ENCODE peak calls at places on chromosomes 2 and 18, in five cellular contexts. D is lower lobe of right lung, O is testis, Z is K562, K is thoracic aorta. R is an unnamed sample.

GRCh38 chr2:235952714-235953113 is 215.5 kb downstream of the GBX2 start:
- DNase-seq in K (no peak), D (no peak), O (no peak), Z (no peak), R (no peak)

GRCh38 chr18:51278045-51278649 is 80.7 kb upstream of the MEX3C start:
- DNase-seq in O (peak; percentile 84), D (no peak), K (no peak), Z (peak; percentile 47), R (peak; percentile 58)

GRCh38 chr2:69157441-69157840 is 144.5 kb downstream of the ANTXR1 start:
- DNase-seq in D (no peak), Z (no peak), K (no peak), O (no peak), R (no peak)

GRCh38 chr2:115505331-115505730 is 1062.9 kb downstream of the DPP10 start:
- DNase-seq in K (no peak), O (no peak), Z (no peak), D (no peak), R (no peak)

GRCh38 chr2:226756131-226756530 is 43.5 kb downstream of the IRS1 start:
- DNase-seq in D (no peak), Z (no peak), O (no peak), K (no peak), R (peak; percentile 49)

GRCh38 chr2:163692611-163693482 is 43.0 kb downstream of the FIGN start:
- DNase-seq in D (no peak), K (no peak), Z (no peak), O (no peak), R (no peak)

GRCh38 chr2:231575612-231576256 is 16.9 kb upstream of the TEX44 start:
- DNase-seq in D (peak; percentile 16), O (no peak), K (no peak), Z (no peak), R (no peak)

GRCh38 chr2:219290381-219291171 is 11.4 kb downstream of the DNAJB2 start:
- DNase-seq in D (no peak), K (no peak), O (no peak), Z (no peak), R (no peak)

GRCh38 chr2:42317486-42317885 is 43.5 kb downstream of the COX7A2L start:
- DNase-seq in Z (no peak), K (no peak), O (no peak), D (no peak), R (no peak)

GRCh38 chr2:130337735-130338325 is 4.9 kb upstream of the IMP4 start:
- DNase-seq in K (no peak), Z (peak; percentile 72), D (no peak), O (no peak), R (peak; percentile 83)

GRCh38 chr2:201484805-201485204 is 33.3 kb downstream of the STRADB start:
- DNase-seq in K (no peak), O (no peak), Z (no peak), D (no peak), R (no peak)

GRCh38 chr2:80363330-80363729 is 58.8 kb upstream of the LRRTM1 start:
- DNase-seq in D (no peak), O (no peak), Z (no peak), K (no peak), R (no peak)

GRCh38 chr18:46754661-46755292 is 2.1 kb downstream of the ST8SIA5 start:
- DNase-seq in D (no peak), O (peak; percentile 17), Z (peak; percentile 9), K (no peak), R (no peak)
- TF ChIP-seq CTCF in D (no peak), O (no peak), Z (peak; percentile 32), K (no peak), R (peak; percentile 8)

GRCh38 chr2:206783718-206784117 is 18.3 kb downstream of the FASTKD2 start:
- DNase-seq in D (no peak), K (no peak), Z (no peak), O (no peak), R (peak; percentile 26)
- TF ChIP-seq CTCF in D (peak; percentile 23), K (no peak), Z (peak; percentile 45), O (no peak), R (peak; percentile 60)

DNA sequence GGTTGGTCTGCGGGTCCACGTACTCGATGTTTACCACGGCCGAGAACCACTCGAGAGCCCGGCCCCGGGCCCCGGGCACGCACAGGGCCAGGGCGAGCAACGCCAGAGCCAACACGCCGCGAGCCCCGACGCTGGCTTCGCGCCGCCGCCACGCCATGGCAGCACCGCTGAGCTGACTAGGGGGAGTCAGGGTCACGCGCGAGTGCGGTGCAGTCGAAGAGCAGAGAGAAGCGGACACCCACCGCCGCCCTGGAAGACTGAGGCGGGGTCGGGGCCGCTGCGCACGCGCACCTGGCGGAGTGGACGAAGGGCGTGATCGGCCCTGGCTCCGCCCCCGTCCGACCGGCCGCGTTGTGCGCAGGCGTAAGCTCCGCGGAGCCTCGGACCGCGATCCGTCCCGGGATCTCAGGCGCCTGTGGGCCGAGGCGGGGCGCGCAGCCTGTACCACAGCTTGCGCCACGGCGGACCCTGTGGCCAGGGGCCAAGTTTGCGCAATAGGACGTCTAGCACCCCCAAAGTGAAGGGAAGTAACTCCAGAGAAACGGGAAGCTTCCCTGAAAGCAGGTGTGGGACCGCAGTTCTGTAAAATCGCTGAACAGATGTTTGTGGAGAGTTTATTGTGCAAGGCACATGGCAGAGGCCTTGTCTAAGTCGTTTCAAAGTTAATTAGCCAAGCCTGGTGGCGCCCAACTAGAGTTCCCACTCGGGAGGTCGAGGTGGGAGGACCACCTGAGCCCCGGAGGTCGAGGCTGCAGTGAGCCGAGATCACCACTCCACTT is at the start of gene RNF149:
- DNase-seq in D (peak; percentile 97), K (peak; percentile 46), Z (peak; percentile 93), O (peak; percentile 94), R (peak; percentile 93)
- TF ChIP-seq CTCF in D (no peak), K (no peak), Z (no peak), O (peak; percentile 32), R (no peak)

GRCh38 chr18:34627138-34627920 is 82.8 kb upstream of the DTNA start:
- DNase-seq in O (no peak), Z (no peak), D (no peak), K (no peak), R (no peak)
- TF ChIP-seq CTCF in O (no peak), Z (no peak), D (no peak), K (no peak), R (no peak)

GRCh38 chr2:38700113-38700780 is 34.3 kb downstream of the GALM start:
- DNase-seq in D (no peak), K (no peak), Z (no peak), O (no peak), R (no peak)
- TF ChIP-seq CTCF in D (no peak), K (no peak), Z (no peak), O (no peak), R (no peak)

GRCh38 chr18:6487968-6488367 is 73.3 kb upstream of the L3MBTL4 start:
- DNase-seq in O (no peak), Z (no peak), D (no peak), K (no peak), R (no peak)

GRCh38 chr18:6482198-6482977 is 67.7 kb upstream of the L3MBTL4 start:
- DNase-seq in K (peak; percentile 3), Z (peak; percentile 41), D (peak; percentile 75), O (peak; percentile 83), R (peak; percentile 55)

GRCh38 chr18:6487027-6487426 is 72.3 kb upstream of the L3MBTL4 start:
- DNase-seq in O (no peak), Z (no peak), D (no peak), K (no peak), R (no peak)

GRCh38 chr18:6486313-6486712 is 71.6 kb upstream of the L3MBTL4 start:
- DNase-seq in Z (no peak), O (no peak), K (no peak), D (no peak), R (no peak)

GRCh38 chr18:6484659-6485058 is 69.9 kb upstream of the L3MBTL4 start:
- DNase-seq in K (no peak), Z (no peak), O (peak; percentile 22), D (no peak), R (no peak)
- TF ChIP-seq CTCF in K (no peak), Z (no peak), O (no peak), D (no peak), R (no peak)

DNA sequence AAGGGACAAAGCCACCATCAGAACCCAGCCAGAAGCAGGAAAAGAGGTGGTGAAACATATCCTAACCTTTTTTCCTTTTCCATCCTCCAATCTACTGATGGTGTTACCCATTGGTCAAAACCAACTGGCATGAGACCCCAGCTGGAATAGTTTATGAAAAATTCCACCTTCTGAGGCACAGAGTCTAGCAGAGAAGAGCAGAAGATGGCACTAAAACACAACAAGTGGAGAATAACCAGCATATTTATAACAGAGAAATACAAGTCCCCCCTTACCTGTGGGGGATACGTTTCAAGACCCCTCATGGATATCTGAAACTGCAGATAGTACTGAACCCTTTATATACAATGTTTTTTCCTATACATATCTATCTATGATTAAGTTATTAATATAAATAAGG is 4.9 kb upstream of the INPP1 start:
- DNase-seq in O (no peak), K (no peak), D (no peak), Z (no peak), R (no peak)
- TF ChIP-seq CTCF in O (no peak), K (no peak), D (no peak), Z (no peak), R (no peak)

GRCh38 chr18:11963991-11964484 is 17.3 kb upstream of the IMPA2 start:
- DNase-seq in K (no peak), Z (peak; percentile 60), O (no peak), D (no peak), R (no peak)
- TF ChIP-seq CTCF in K (no peak), Z (peak; percentile 31), O (no peak), D (no peak), R (peak; percentile 24)

R was measured in fibroblast of pulmonary artery.